ENCODE peak calls at places on chromosomes 16 and 17, in nine cellular contexts. B, V, U, P, Y, A, E, K and M are unnamed samples.

GRCh38 chr17:12983986-12984932 is 33.6 kb downstream of the ELAC2 start:
- DNase-seq in B (no peak), V (no peak), U (no peak), P (no peak), Y (peak), A (no peak), E (no peak), K (peak), M (no peak)

GRCh38 chr16:68736561-68736960 is 531 bp upstream of the CDH1 start:
- DNase-seq in B (no peak), V (no peak), U (no peak), P (no peak), Y (no peak), A (peak), E (no peak), K (no peak), M (no peak)

GRCh38 chr16:57422026-57422944 is 17.7 kb downstream of the CCL17 start:
- DNase-seq in B (no peak), V (peak), U (no peak), P (no peak), Y (peak), A (no peak), E (peak), K (no peak), M (no peak)

GRCh38 chr16:89563639-89564392 is 3.3 kb downstream of the RPL13 start:
- DNase-seq in B (no peak), V (no peak), U (no peak), P (no peak), Y (no peak), A (no peak), E (no peak), K (no peak), M (no peak)

GRCh38 chr17:76440722-76441362 is 12.1 kb downstream of the UBE2O start:
- DNase-seq in B (no peak), V (no peak), U (no peak), P (no peak), Y (no peak), A (no peak), E (no peak), K (no peak), M (no peak)

GRCh38 chr17:27244019-27244418 is 49.9 kb upstream of the WSB1 start:
- DNase-seq in B (no peak), V (no peak), U (no peak), P (no peak), Y (no peak), A (no peak), E (no peak), K (no peak), M (no peak)

GRCh38 chr16:88385831-88386815 is 3.4 kb downstream of the ZNF469 start:
- DNase-seq in B (no peak), V (no peak), U (no peak), P (no peak), Y (no peak), A (peak), E (no peak), K (no peak), M (no peak)

GRCh38 chr17:69448431-69449102 is 34.1 kb downstream of the MAP2K6 start:
- DNase-seq in B (no peak), V (peak), U (no peak), P (no peak), Y (no peak), A (peak), E (no peak), K (no peak), M (no peak)

GRCh38 chr16:69937465-69937951 is 13.6 kb upstream of the CLEC18A start:
- DNase-seq in B (no peak), V (peak), U (no peak), P (no peak), Y (no peak), A (no peak), E (no peak), K (no peak), M (no peak)

GRCh38 chr17:57782642-57783337 is 37.7 kb upstream of the CCDC182 start:
- DNase-seq in B (no peak), V (no peak), U (no peak), P (no peak), Y (no peak), A (no peak), E (no peak), K (no peak), M (no peak)

GRCh38 chr17:47224971-47225370 is 15.8 kb downstream of the MYL4 start:
- DNase-seq in B (no peak), V (no peak), U (no peak), P (no peak), Y (no peak), A (no peak), E (no peak), K (no peak), M (no peak)

GRCh38 chr16:80997139-80997798 is 9.4 kb downstream of the CMC2 start:
- DNase-seq in B (no peak), V (no peak), U (no peak), P (no peak), Y (no peak), A (no peak), E (no peak), K (no peak), M (peak)

GRCh38 chr16:8109510-8110369 is 480.6 kb downstream of the TMEM114 start:
- DNase-seq in B (no peak), V (no peak), U (no peak), P (no peak), Y (peak), A (no peak), E (no peak), K (no peak), M (no peak)

GRCh38 chr17:12545877-12546513 is 119.7 kb upstream of the MYOCD start:
- DNase-seq in B (no peak), V (peak), U (no peak), P (no peak), Y (peak), A (no peak), E (no peak), K (no peak), M (peak)

GRCh38 chr16:78667675-78668074 is 568.2 kb downstream of the WWOX start:
- DNase-seq in B (no peak), V (no peak), U (no peak), P (no peak), Y (no peak), A (no peak), E (no peak), K (no peak), M (no peak)

GRCh38 chr17:4130715-4131114 is 12.1 kb downstream of the ZZEF1 start:
- DNase-seq in B (no peak), V (no peak), U (no peak), P (no peak), Y (peak), A (no peak), E (no peak), K (no peak), M (no peak)

GRCh38 chr16:76459111-76459510 is 181.9 kb downstream of the CNTNAP4 start:
- DNase-seq in B (no peak), V (no peak), U (no peak), P (no peak), Y (no peak), A (no peak), E (no peak), K (no peak), M (no peak)

GRCh38 chr16:11461595-11461990 is 116.3 kb downstream of the RMI2 start:
- DNase-seq in B (no peak), V (no peak), U (no peak), P (no peak), Y (no peak), A (no peak), E (no peak), K (no peak), M (no peak)

GRCh38 chr16:12155235-12155634 is 178.7 kb downstream of the SNX29 start:
- DNase-seq in B (no peak), V (no peak), U (no peak), P (no peak), Y (no peak), A (no peak), E (no peak), K (no peak), M (no peak)

GRCh38 chr17:50055426-50056216 is at the start of gene ITGA3:
- DNase-seq in B (peak), V (peak), U (peak), P (peak), Y (peak), A (peak), E (no peak), K (peak), M (peak)

GRCh38 chr17:77493238-77493812 is 352.6 kb downstream of the SEC14L1 start:
- DNase-seq in B (no peak), V (no peak), U (no peak), P (no peak), Y (no peak), A (no peak), E (peak), K (no peak), M (no peak)

GRCh38 chr16:86665319-86665675 is 86.9 kb downstream of the FOXL1 start:
- DNase-seq in B (no peak), V (no peak), U (no peak), P (no peak), Y (peak), A (no peak), E (no peak), K (no peak), M (no peak)